ENCODE peak calls at places on chromosomes 7 and 10, in six cellular contexts. Y is T-cell; V is T-helper 9 cell; Z is CD8-positive, alpha-beta T cell; K is mesothelial cell of epicardium; A is T1000. W is an unnamed sample.

GRCh38 chr10:110764793-110765512 is 106.8 kb upstream of the PDCD4 start:
- DNase-seq in Y (no peak), V (no peak), Z (no peak), K (no peak), A (no peak), W (no peak)

GRCh38 chr7:55239406-55239805 is 125.7 kb upstream of the LANCL2 start:
- DNase-seq in Y (no peak), V (no peak), Z (no peak), K (no peak), A (no peak), W (no peak)

GRCh38 chr7:122380993-122381392 is 76.4 kb upstream of the FEZF1 start:
- DNase-seq in Y (no peak), V (no peak), Z (no peak), K (no peak), A (no peak), W (no peak)

GRCh38 chr7:21850531-21851285 is 95.0 kb downstream of the CDCA7L start:
- DNase-seq in Y (no peak), V (no peak), Z (no peak), K (no peak), A (peak), W (no peak)

GRCh38 chr10:77179015-77179695 is 458.5 kb downstream of the KCNMA1 start:
- DNase-seq in Y (no peak), V (no peak), Z (no peak), K (no peak), A (peak), W (no peak)

GRCh38 chr10:10967029-10967428 is 50.6 kb upstream of the CELF2 start:
- DNase-seq in Y (no peak), V (no peak), Z (no peak), K (no peak), A (no peak), W (no peak)

GRCh38 chr7:66236713-66237303 is 31.7 kb downstream of the TPST1 start:
- DNase-seq in Y (no peak), V (no peak), Z (no peak), K (no peak), A (no peak), W (no peak)

GRCh38 chr7:47758546-47758945 is 176.6 kb upstream of the TNS3 start:
- DNase-seq in Y (no peak), V (no peak), Z (no peak), K (no peak), A (no peak), W (no peak)

GRCh38 chr7:22356855-22357310 is at the start of gene RAPGEF5:
- DNase-seq in Y (no peak), V (no peak), Z (no peak), K (no peak), A (peak), W (no peak)

GRCh38 chr7:152025077-152025936 is at the start of gene GALNT11:
- DNase-seq in Y (peak), V (peak), Z (peak), K (peak), A (peak), W (peak)

GRCh38 chr7:128835231-128835751 is 5.1 kb downstream of the FLNC start:
- DNase-seq in Y (no peak), V (no peak), Z (no peak), K (no peak), A (no peak), W (no peak)

GRCh38 chr10:8591619-8592018 is 537.1 kb downstream of the GATA3 start:
- DNase-seq in Y (no peak), V (no peak), Z (no peak), K (no peak), A (no peak), W (no peak)

GRCh38 chr10:85105614-85106013 is 777.2 kb downstream of the CCSER2 start:
- DNase-seq in Y (no peak), V (no peak), Z (no peak), K (no peak), A (no peak), W (no peak)

GRCh38 chr10:97163646-97164535 is 21.9 kb downstream of the SLIT1 start:
- DNase-seq in Y (no peak), V (no peak), Z (no peak), K (no peak), A (no peak), W (no peak)

GRCh38 chr10:21337171-21337792 is 188.2 kb downstream of the SKIDA1 start:
- DNase-seq in Y (no peak), V (no peak), Z (no peak), K (no peak), A (no peak), W (no peak)

GRCh38 chr7:27190284-27190748 is 5.3 kb upstream of the HOXA11 start:
- DNase-seq in Y (no peak), V (no peak), Z (no peak), K (no peak), A (no peak), W (no peak)

GRCh38 chr7:138854115-138854645 is 56.2 kb upstream of the ATP6V0A4 start:
- DNase-seq in Y (no peak), V (no peak), Z (no peak), K (no peak), A (no peak), W (no peak)

GRCh38 chr7:143257501-143257900 is 5.7 kb upstream of the GSTK1 start:
- DNase-seq in Y (no peak), V (no peak), Z (no peak), K (no peak), A (no peak), W (no peak)

GRCh38 chr10:57694956-57695605 is 572.6 kb downstream of the IPMK start:
- DNase-seq in Y (no peak), V (no peak), Z (no peak), K (no peak), A (no peak), W (no peak)

GRCh38 chr10:1643161-1643910 is 94.0 kb downstream of the ADARB2 start:
- DNase-seq in Y (no peak), V (no peak), Z (no peak), K (peak), A (no peak), W (no peak)

GRCh38 chr7:25894002-25894901 is 257.7 kb upstream of the NFE2L3 start:
- DNase-seq in Y (no peak), V (no peak), Z (peak), K (no peak), A (no peak), W (no peak)

GRCh38 chr7:124072603-124073324 is 39.9 kb upstream of the TMEM229A start:
- DNase-seq in Y (no peak), V (no peak), Z (no peak), K (no peak), A (no peak), W (no peak)

GRCh38 chr7:69871213-69871885 is 273.1 kb downstream of the AUTS2 start:
- DNase-seq in Y (no peak), V (no peak), Z (no peak), K (no peak), A (peak), W (no peak)

GRCh38 chr7:47038621-47039020 is 543.3 kb downstream of the TNS3 start:
- DNase-seq in Y (no peak), V (no peak), Z (no peak), K (no peak), A (no peak), W (no peak)

GRCh38 chr7:81234896-81235295 is 316.0 kb upstream of the SEMA3C start:
- DNase-seq in Y (no peak), V (no peak), Z (no peak), K (no peak), A (no peak), W (no peak)

GRCh38 chr7:112556633-112557032 is 75.8 kb downstream of the LSMEM1 start:
- DNase-seq in Y (no peak), V (no peak), Z (no peak), K (no peak), A (no peak), W (no peak)

GRCh38 chr10:18665815-18666558 is 6.8 kb downstream of the ARL5B start:
- DNase-seq in Y (no peak), V (no peak), Z (no peak), K (no peak), A (no peak), W (no peak)

GRCh38 chr10:7479861-7480598 is 69.2 kb upstream of the SFMBT2 start:
- DNase-seq in Y (no peak), V (no peak), Z (no peak), K (no peak), A (no peak), W (no peak)

GRCh38 chr7:867406-868188 is 8.8 kb upstream of the GET4 start:
- DNase-seq in Y (no peak), V (no peak), Z (no peak), K (no peak), A (peak), W (no peak)

GRCh38 chr10:119755446-119755845 is 29.6 kb downstream of the INPP5F start:
- DNase-seq in Y (no peak), V (no peak), Z (no peak), K (no peak), A (no peak), W (no peak)

GRCh38 chr7:142511801-142512200 is 237.5 kb upstream of the PRSS1 start:
- DNase-seq in Y (no peak), V (no peak), Z (no peak), K (no peak), A (no peak), W (no peak)

GRCh38 chr10:133378251-133379096 is 588 bp upstream of the PAOX start:
- DNase-seq in Y (peak), V (peak), Z (peak), K (peak), A (peak), W (no peak)

GRCh38 chr10:121961456-121961855 is 13.6 kb downstream of the NSMCE4A start:
- DNase-seq in Y (no peak), V (no peak), Z (no peak), K (no peak), A (no peak), W (no peak)

GRCh38 chr7:94761451-94761850 is 105.5 kb upstream of the SGCE start:
- DNase-seq in Y (no peak), V (no peak), Z (no peak), K (no peak), A (no peak), W (no peak)

GRCh38 chr7:115356139-115356746 is 434.3 kb downstream of the MDFIC start:
- DNase-seq in Y (no peak), V (no peak), Z (no peak), K (no peak), A (no peak), W (no peak)

GRCh38 chr10:122078326-122078725 is 89.4 kb downstream of the TACC2 start:
- DNase-seq in Y (no peak), V (no peak), Z (no peak), K (no peak), A (no peak), W (no peak)

GRCh38 chr7:85292908-85293576 is 106.2 kb upstream of the SEMA3D start:
- DNase-seq in Y (no peak), V (no peak), Z (no peak), K (no peak), A (no peak), W (no peak)